ENCODE peak calls at places on chromosomes 13 and 19, in nine cellular contexts. One of them, this sample, is unnamed.

GRCh38 chr19:49210108-49210900 is 52.7 kb downstream of the TRPM4 start:
- DNase-seq in lower leg skin: no peak
- DNase-seq in NCI-H2171: no peak
- DNase-seq in HEK293T: peak
- DNase-seq in OCI-LY7: peak
- DNase-seq in NCI-H748 treated with DMSO at 0.1 percent for 48 hours: no peak
- DNase-seq in nucleus accumbens: peak
- DNase-seq in NCI-H2107: no peak
- DNase-seq in astrocyte of the cerebellum: no peak
- DNase-seq in this sample: no peak

GRCh38 chr19:50728084-50728737 is 5.0 kb downstream of the CLEC11A start:
- DNase-seq in lower leg skin: peak
- DNase-seq in NCI-H2171: no peak
- DNase-seq in HEK293T: peak
- DNase-seq in OCI-LY7: no peak
- DNase-seq in NCI-H748 treated with DMSO at 0.1 percent for 48 hours: no peak
- DNase-seq in nucleus accumbens: peak
- DNase-seq in NCI-H2107: no peak
- DNase-seq in astrocyte of the cerebellum: no peak
- DNase-seq in this sample: peak

GRCh38 chr13:75468098-75468497 is 13.9 kb downstream of the TBC1D4 start:
- DNase-seq in lower leg skin: no peak
- DNase-seq in NCI-H2171: no peak
- DNase-seq in HEK293T: no peak
- DNase-seq in OCI-LY7: no peak
- DNase-seq in NCI-H748 treated with DMSO at 0.1 percent for 48 hours: no peak
- DNase-seq in nucleus accumbens: no peak
- DNase-seq in NCI-H2107: no peak
- DNase-seq in astrocyte of the cerebellum: no peak
- DNase-seq in this sample: no peak

GRCh38 chr19:35223856-35224505 is 4.6 kb downstream of the FAM187B start:
- DNase-seq in lower leg skin: no peak
- DNase-seq in NCI-H2171: no peak
- DNase-seq in HEK293T: no peak
- DNase-seq in OCI-LY7: no peak
- DNase-seq in NCI-H748 treated with DMSO at 0.1 percent for 48 hours: no peak
- DNase-seq in nucleus accumbens: no peak
- DNase-seq in NCI-H2107: no peak
- DNase-seq in astrocyte of the cerebellum: no peak
- DNase-seq in this sample: no peak

GRCh38 chr19:5480427-5480836 is 25.2 kb downstream of the ZNRF4 start:
- DNase-seq in lower leg skin: no peak
- DNase-seq in NCI-H2171: no peak
- DNase-seq in HEK293T: peak
- DNase-seq in OCI-LY7: peak
- DNase-seq in NCI-H748 treated with DMSO at 0.1 percent for 48 hours: peak
- DNase-seq in nucleus accumbens: no peak
- DNase-seq in NCI-H2107: no peak
- DNase-seq in astrocyte of the cerebellum: no peak
- DNase-seq in this sample: peak

GRCh38 chr13:32537580-32538233 is 888 bp downstream of the N4BP2L2 start:
- DNase-seq in lower leg skin: peak
- DNase-seq in NCI-H2171: no peak
- DNase-seq in HEK293T: no peak
- DNase-seq in OCI-LY7: no peak
- DNase-seq in NCI-H748 treated with DMSO at 0.1 percent for 48 hours: no peak
- DNase-seq in nucleus accumbens: peak
- DNase-seq in NCI-H2107: no peak
- DNase-seq in astrocyte of the cerebellum: no peak
- DNase-seq in this sample: no peak

GRCh38 chr13:99041337-99041736 is 63.5 kb upstream of the DOCK9 start:
- DNase-seq in lower leg skin: no peak
- DNase-seq in NCI-H2171: no peak
- DNase-seq in HEK293T: no peak
- DNase-seq in OCI-LY7: no peak
- DNase-seq in NCI-H748 treated with DMSO at 0.1 percent for 48 hours: no peak
- DNase-seq in nucleus accumbens: no peak
- DNase-seq in NCI-H2107: no peak
- DNase-seq in astrocyte of the cerebellum: no peak
- DNase-seq in this sample: no peak

GRCh38 chr19:49560358-49560900 is 19.9 kb downstream of the NOSIP start:
- DNase-seq in lower leg skin: peak
- DNase-seq in NCI-H2171: no peak
- DNase-seq in HEK293T: no peak
- DNase-seq in OCI-LY7: no peak
- DNase-seq in NCI-H748 treated with DMSO at 0.1 percent for 48 hours: no peak
- DNase-seq in nucleus accumbens: peak
- DNase-seq in NCI-H2107: no peak
- DNase-seq in astrocyte of the cerebellum: no peak
- DNase-seq in this sample: no peak

This sample was measured in KBM-7.